ENCODE peak calls at places on chromosomes 5 and 9, in four cellular contexts. L, X, T and G are unnamed samples.

GRCh38 chr5:133959643-133960042 is 8.8 kb downstream of the C5orf15 start:
- DNase-seq in X (no peak), L (no peak), T (no peak), G (no peak)

GRCh38 chr5:58262226-58262625 is 197.7 kb downstream of the PLK2 start:
- DNase-seq in X (no peak), L (no peak), T (no peak), G (no peak)

GRCh38 chr5:10543585-10544040 is 20.3 kb upstream of the ANKRD33B start:
- DNase-seq in T (peak), L (no peak), X (no peak), G (no peak)

GRCh38 chr5:148499461-148499860 is 115.7 kb downstream of the FBXO38 start:
- DNase-seq in X (no peak), T (no peak), L (peak), G (no peak)

GRCh38 chr9:101387871-101388506 is 3.2 kb upstream of the BAAT start:
- DNase-seq in L (peak), X (no peak), T (no peak), G (no peak)

GRCh38 chr9:99485461-99485860 is 263.4 kb downstream of the SEC61B start:
- DNase-seq in L (peak), X (no peak), T (no peak), G (no peak)

GRCh38 chr5:139394123-139394653 is 716 bp downstream of the PROB1 start:
- DNase-seq in X (no peak), T (no peak), L (peak), G (no peak)

GRCh38 chr9:10697044-10697443 is 84.2 kb upstream of the PTPRD start:
- DNase-seq in L (no peak), T (no peak), X (no peak), G (no peak)

GRCh38 chr9:107484117-107484723 is 5.3 kb downstream of the KLF4 start:
- DNase-seq in T (peak), L (peak), X (no peak), G (peak)

GRCh38 chr9:4048441-4048840 is 251.4 kb downstream of the GLIS3 start:
- DNase-seq in L (peak), X (no peak), T (no peak), G (no peak)

GRCh38 chr5:159310492-159310891 is 19.8 kb downstream of the IL12B start:
- DNase-seq in L (peak), X (no peak), T (no peak), G (no peak)

GRCh38 chr5:138230981-138231589 is 18.0 kb upstream of the CDC23 start:
- DNase-seq in L (peak), X (no peak), T (peak), G (no peak)

GRCh38 chr9:20790721-20791120 is 106.7 kb downstream of the FOCAD start:
- DNase-seq in L (no peak), X (no peak), T (no peak), G (no peak)

GRCh38 chr5:173640166-173640804 is 23.8 kb upstream of the BOD1 start:
- DNase-seq in T (no peak), L (peak), X (no peak), G (no peak)
- TF ChIP-seq CTCF in T (no peak), L (peak), X (no peak), G (peak)

GRCh38 chr5:76040806-76041205 is 42.4 kb upstream of the SV2C start:
- DNase-seq in X (no peak), L (no peak), T (peak), G (no peak)

GRCh38 chr5:76041863-76042262 is 41.3 kb upstream of the SV2C start:
- DNase-seq in X (no peak), L (no peak), T (no peak), G (no peak)

GRCh38 chr5:76050131-76050530 is 33.1 kb upstream of the SV2C start:
- DNase-seq in L (no peak), T (no peak), X (no peak), G (no peak)

GRCh38 chr5:76046761-76047160 is 36.4 kb upstream of the SV2C start:
- DNase-seq in L (no peak), T (no peak), X (no peak), G (no peak)
- H3K4me3 ChIP-seq in L (no peak), T (no peak), X (no peak), G (no peak)

DNA sequence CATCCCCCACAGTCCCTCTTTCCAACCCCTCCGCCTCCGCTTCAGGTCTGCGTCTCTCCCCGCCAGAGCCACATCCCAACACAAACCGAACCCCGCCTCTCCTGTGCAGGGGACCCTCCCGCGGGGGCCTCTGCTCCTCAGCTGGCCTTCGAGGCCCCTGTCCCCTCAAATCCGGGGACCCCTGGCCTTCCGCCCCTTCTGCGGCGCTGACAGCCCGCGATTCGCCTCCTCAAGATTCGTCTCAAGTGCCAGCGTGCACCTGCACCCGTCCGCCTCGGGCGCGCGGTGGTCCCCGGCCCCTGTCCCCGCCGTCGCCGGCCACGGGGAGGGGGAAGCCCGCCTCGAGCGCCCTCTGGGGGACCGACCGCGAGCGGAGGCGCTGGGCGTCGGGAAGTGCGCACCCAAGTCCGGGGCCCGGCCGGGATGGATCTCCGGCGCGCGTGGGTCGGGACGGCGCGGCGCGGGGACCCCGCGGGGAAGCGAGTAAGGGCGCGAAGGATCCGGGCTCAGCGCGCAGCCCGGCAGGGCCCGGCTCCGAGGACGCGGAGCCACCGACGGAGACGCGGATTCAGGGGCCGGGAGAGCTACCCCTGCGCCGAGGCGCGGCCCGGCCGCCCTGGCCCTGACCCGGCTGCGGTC is 623 bp downstream of the FLT4 start:
- DNase-seq in T (no peak), X (no peak), L (no peak), G (no peak)
- TF ChIP-seq CTCF in T (no peak), X (peak), L (no peak), G (no peak)

GRCh38 chr9:111838439-111838838 is 43.7 kb upstream of the SHOC1 start:
- DNase-seq in T (no peak), L (no peak), X (no peak), G (no peak)

GRCh38 chr9:111843971-111844370 is 49.2 kb upstream of the SHOC1 start:
- DNase-seq in L (no peak), T (no peak), X (no peak), G (no peak)

GRCh38 chr9:111839387-111839786 is 44.6 kb upstream of the SHOC1 start:
- DNase-seq in L (peak), X (no peak), T (peak), G (peak)

GRCh38 chr9:111842313-111842712 is 47.6 kb upstream of the SHOC1 start:
- DNase-seq in L (peak), T (peak), X (no peak), G (no peak)

GRCh38 chr9:111839981-111840380 is 45.2 kb upstream of the SHOC1 start:
- DNase-seq in L (peak), X (no peak), T (no peak), G (no peak)
- H3K4me3 ChIP-seq in L (no peak), X (no peak), T (no peak), G (no peak)

GRCh38 chr9:127360205-127360604 is 36.8 kb upstream of the SLC2A8 start:
- DNase-seq in T (no peak), X (no peak), L (peak), G (no peak)
- TF ChIP-seq CTCF in T (no peak), X (no peak), L (peak), G (no peak)

GRCh38 chr5:118968406-118968911 is 19.9 kb downstream of the DTWD2 start:
- DNase-seq in L (no peak), T (no peak), X (no peak), G (no peak)

GRCh38 chr5:118963169-118963568 is 25.2 kb downstream of the DTWD2 start:
- DNase-seq in T (no peak), L (no peak), X (no peak), G (no peak)

GRCh38 chr5:118965913-118966312 is 22.4 kb downstream of the DTWD2 start:
- DNase-seq in X (no peak), T (no peak), L (no peak), G (no peak)

GRCh38 chr5:118967059-118967508 is 21.3 kb downstream of the DTWD2 start:
- DNase-seq in L (peak), X (no peak), T (no peak), G (no peak)

DNA sequence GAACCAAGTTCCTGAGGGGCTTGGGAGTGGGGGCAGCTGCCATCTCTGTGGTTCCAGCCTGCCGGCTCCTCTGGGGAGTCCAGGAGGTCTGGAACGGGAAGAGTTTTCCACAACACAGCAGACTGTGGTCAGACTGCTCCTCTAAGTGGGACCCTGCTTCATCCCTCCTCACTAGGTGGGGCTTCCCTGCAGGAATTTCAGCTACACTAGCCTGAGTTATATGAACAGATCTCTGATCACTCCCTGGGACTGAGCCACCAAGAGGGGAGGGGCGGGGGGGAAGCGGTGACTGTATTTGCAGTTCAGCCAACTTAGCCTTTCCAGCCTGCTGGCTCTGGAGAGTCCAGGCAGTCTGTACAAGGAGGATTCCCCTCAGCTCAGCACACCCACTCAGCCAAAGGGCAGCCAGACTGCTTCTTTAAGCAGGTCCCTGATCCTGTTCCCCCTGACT is 19.4 kb downstream of the DTWD2 start:
- DNase-seq in X (no peak), L (peak), T (no peak), G (no peak)
- H3K4me3 ChIP-seq in X (no peak), L (no peak), T (no peak), G (no peak)